ENCODE peak calls at places on chromosome 13, in nine cellular contexts. S is cardiac fibroblast, I is fibroblast of mammary gland, R is kidney tubule cell, Y is ELR, L is foreskin keratinocyte, Q is posterior cingulate gyrus, P is hypothalamus, O is ecto neural progenitor cell. H is an unnamed sample.

GRCh38 chr13:76293751-76294150 is 592.5 kb downstream of the KCTD12 start:
- DNase-seq in S (peak; percentile 68), P (no peak), I (peak; percentile 29), L (peak; percentile 9), R (peak; percentile 31), Y (no peak), O (no peak), Q (no peak), H (no peak)

GRCh38 chr13:44755872-44756271 is 179.7 kb upstream of the TSC22D1 start:
- DNase-seq in Y (peak; percentile 85), P (no peak), I (peak; percentile 82), R (peak; percentile 84), L (peak; percentile 69), S (peak; percentile 66), Q (no peak), O (no peak), H (no peak)

GRCh38 chr13:46176756-46177155 is 5.2 kb downstream of the LCP1 start:
- DNase-seq in R (no peak), O (no peak), L (no peak), P (no peak), I (no peak), Q (no peak), S (no peak), Y (no peak), H (no peak)

GRCh38 chr13:25920277-25920676 is 131.5 kb downstream of the SHISA2 start:
- DNase-seq in S (no peak), L (no peak), P (no peak), Q (no peak), R (no peak), I (no peak), Y (no peak), O (no peak), H (no peak)

GRCh38 chr13:24995225-24995804 is 100.6 kb upstream of the PABPC3 start:
- DNase-seq in P (peak; percentile 26), Y (peak; percentile 82), O (no peak), Q (no peak), L (no peak), I (peak; percentile 84), S (peak; percentile 92), R (peak; percentile 82), H (no peak)

GRCh38 chr13:73138967-73139491 is 80.2 kb downstream of the KLF5 start:
- DNase-seq in L (no peak), Q (no peak), I (no peak), Y (no peak), S (no peak), O (no peak), P (no peak), R (peak; percentile 65), H (no peak)

GRCh38 chr13:25253702-25254101 is 33.6 kb downstream of the MTMR6 start:
- DNase-seq in I (peak; percentile 23), Q (no peak), L (no peak), R (peak; percentile 84), Y (no peak), O (no peak), P (no peak), S (peak; percentile 37), H (no peak)

GRCh38 chr13:49877629-49878218 is 58.4 kb downstream of the SPRYD7 start:
- DNase-seq in I (peak; percentile 42), P (no peak), R (no peak), Y (peak; percentile 42), Q (no peak), S (peak; percentile 31), O (no peak), L (no peak), H (no peak)

GRCh38 chr13:41398494-41399190 is 58.7 kb upstream of the RGCC start:
- DNase-seq in Y (peak; percentile 26), P (no peak), S (peak; percentile 58), Q (no peak), L (no peak), O (no peak), R (peak; percentile 21), I (no peak), H (no peak)

GRCh38 chr13:23731709-23732108 is 157.5 kb downstream of the MIPEP start:
- DNase-seq in S (peak; percentile 28), O (no peak), Y (peak; percentile 32), R (no peak), I (peak; percentile 30), Q (no peak), P (no peak), L (no peak), H (no peak)

GRCh38 chr13:112067121-112067741 is at the start of gene SOX1:
- DNase-seq in S (no peak), Y (no peak), L (no peak), Q (no peak), I (no peak), R (no peak), O (peak; percentile 83), P (no peak), H (no peak)

GRCh38 chr13:21101865-21102576 is 40.6 kb upstream of the LATS2 start:
- DNase-seq in P (no peak), O (no peak), Y (no peak), S (no peak), I (no peak), L (no peak), R (no peak), Q (no peak), H (no peak)

H was measured in vagina.